ENCODE peak calls at places on chromosomes 11 and 22, in five cellular contexts. C is activated T-cell treated with anti-CD3 and anti-CD28 coated beads for 48 hours, W is smooth muscle cell of the brain vasculature, Z is AG08395, L is fibroblast of lung. S is an unnamed sample.

GRCh38 chr11:61752117-61752924 is at the start of gene MYRF:
- DNase-seq in C (peak), W (no peak), Z (peak), L (peak), S (peak)

GRCh38 chr11:33804471-33804870 is 30.2 kb upstream of the FBXO3 start:
- DNase-seq in C (no peak), W (no peak), Z (no peak), L (no peak), S (no peak)

GRCh38 chr11:62054484-62055121 is 69.2 kb upstream of the INCENP start:
- DNase-seq in C (no peak), W (peak), Z (no peak), L (no peak), S (no peak)

GRCh38 chr11:16381177-16381576 is 24.8 kb upstream of the SOX6 start:
- DNase-seq in C (no peak), W (no peak), Z (no peak), L (no peak), S (no peak)

GRCh38 chr11:5336331-5336730 is 7.0 kb downstream of the OR51B5 start:
- DNase-seq in C (no peak), W (no peak), Z (peak), L (peak), S (no peak)

GRCh38 chr22:24683671-24684070 is 80.7 kb downstream of the GGT1 start:
- DNase-seq in C (no peak), W (no peak), Z (no peak), L (peak), S (no peak)

GRCh38 chr11:96257972-96258951 is 84.7 kb downstream of the MAML2 start:
- DNase-seq in C (no peak), W (no peak), Z (peak), L (peak), S (no peak)

GRCh38 chr22:41048791-41049717 is 43.3 kb upstream of the EP300 start:
- DNase-seq in C (no peak), W (no peak), Z (peak), L (peak), S (no peak)

GRCh38 chr11:16912607-16913006 is 101.6 kb downstream of the PLEKHA7 start:
- DNase-seq in C (no peak), W (no peak), Z (no peak), L (no peak), S (no peak)

GRCh38 chr11:9179141-9179540 is 86.0 kb downstream of the DENND5A start:
- DNase-seq in C (no peak), W (no peak), Z (no peak), L (no peak), S (no peak)

GRCh38 chr22:27996981-27997380 is 77.9 kb upstream of the PITPNB start:
- DNase-seq in C (no peak), W (no peak), Z (no peak), L (no peak), S (no peak)

GRCh38 chr11:9808943-9809342 is 145.1 kb downstream of the SWAP70 start:
- DNase-seq in C (no peak), W (no peak), Z (no peak), L (peak), S (no peak)

GRCh38 chr11:790721-791564 is 1.1 kb upstream of the CEND1 start:
- DNase-seq in C (no peak), W (no peak), Z (no peak), L (peak), S (no peak)

GRCh38 chr11:101453682-101454081 is 130.1 kb downstream of the TRPC6 start:
- DNase-seq in C (no peak), W (no peak), Z (no peak), L (peak), S (no peak)

GRCh38 chr11:47464479-47464878 is 15.5 kb upstream of the RAPSN start:
- DNase-seq in C (no peak), W (no peak), Z (no peak), L (peak), S (no peak)

GRCh38 chr11:74370122-74370521 is 28.1 kb downstream of the PGM2L1 start:
- DNase-seq in C (no peak), W (no peak), Z (no peak), L (no peak), S (no peak)

GRCh38 chr11:87059596-87059995 is 21.9 kb downstream of the TMEM135 start:
- DNase-seq in C (no peak), W (no peak), Z (no peak), L (no peak), S (no peak)

GRCh38 chr11:122917311-122917710 is 34.8 kb downstream of the JHY start:
- DNase-seq in C (no peak), W (no peak), Z (no peak), L (peak), S (no peak)

GRCh38 chr11:107898270-107898669 is 30.0 kb upstream of the RAB39A start:
- DNase-seq in C (no peak), W (peak), Z (peak), L (peak), S (no peak)

GRCh38 chr11:122020902-122021301 is 95.1 kb downstream of the BLID start:
- DNase-seq in C (no peak), W (no peak), Z (no peak), L (no peak), S (no peak)

GRCh38 chr11:125348704-125349635 is 147.1 kb downstream of the FEZ1 start:
- DNase-seq in C (peak), W (no peak), Z (peak), L (peak), S (peak)

GRCh38 chr11:61333638-61334433 is 808 bp downstream of the TKFC start:
- DNase-seq in C (peak), W (no peak), Z (no peak), L (no peak), S (no peak)

GRCh38 chr11:35588627-35589026 is 29.6 kb upstream of the FJX1 start:
- DNase-seq in C (no peak), W (no peak), Z (peak), L (peak), S (no peak)

GRCh38 chr11:70378506-70379134 is 19.7 kb upstream of the CTTN start:
- DNase-seq in C (no peak), W (no peak), Z (no peak), L (no peak), S (no peak)

GRCh38 chr22:28976588-28976987 is 85.0 kb downstream of the C22orf31 start:
- DNase-seq in C (no peak), W (no peak), Z (peak), L (peak), S (no peak)

GRCh38 chr22:27405672-27406388 is 395.7 kb downstream of the MN1 start:
- DNase-seq in C (peak), W (no peak), Z (peak), L (no peak), S (peak)

GRCh38 chr11:132838621-132839020 is 693.7 kb downstream of the OPCML start:
- DNase-seq in C (no peak), W (no peak), Z (peak), L (peak), S (no peak)

GRCh38 chr11:75431533-75432525 is 1.2 kb downstream of the KLHL35 start:
- DNase-seq in C (no peak), W (no peak), Z (no peak), L (no peak), S (no peak)

GRCh38 chr22:46528121-46528610 is 9.3 kb downstream of the CELSR1 start:
- DNase-seq in C (no peak), W (no peak), Z (no peak), L (peak), S (no peak)

GRCh38 chr22:21708960-21709359 is 26.6 kb downstream of the YPEL1 start:
- DNase-seq in C (no peak), W (no peak), Z (no peak), L (no peak), S (no peak)

GRCh38 chr11:1111545-1112212 is 37.0 kb downstream of the MUC2 start:
- DNase-seq in C (no peak), W (no peak), Z (no peak), L (no peak), S (no peak)

GRCh38 chr11:86208572-86208971 is 36.0 kb upstream of the EED start:
- DNase-seq in C (no peak), W (no peak), Z (no peak), L (no peak), S (no peak)

GRCh38 chr11:28836285-28837081 is 728.3 kb downstream of the METTL15 start:
- DNase-seq in C (no peak), W (no peak), Z (peak), L (peak), S (no peak)

GRCh38 chr11:60700689-60701508 is 1.5 kb downstream of the MS4A8 start:
- DNase-seq in C (no peak), W (no peak), Z (no peak), L (no peak), S (no peak)

GRCh38 chr11:126433244-126433846 is 77.9 kb downstream of the ST3GAL4 start:
- DNase-seq in C (no peak), W (no peak), Z (no peak), L (no peak), S (no peak)

GRCh38 chr22:48218889-48219420 is 1456.5 kb downstream of the TBC1D22A start:
- DNase-seq in C (no peak), W (no peak), Z (no peak), L (no peak), S (no peak)

GRCh38 chr11:102007567-102008437 is 39.4 kb upstream of the CFAP300 start:
- DNase-seq in C (no peak), W (peak), Z (peak), L (peak), S (no peak)

S was measured in GM12891.